ENCODE peak calls at places on chromosome 11, in five cellular contexts. W is GM12865, O is fibroblast of villous mesenchyme, F is WTC11, L is astrocyte of the spinal cord. Q is an unnamed sample.

GRCh38 chr11:123475478-123475877 is 45.4 kb downstream of the GRAMD1B start:
- DNase-seq in W (no peak), O (peak), F (no peak), L (peak), Q (no peak)

GRCh38 chr11:70731670-70732492 is 333.6 kb downstream of the CTTN start:
- DNase-seq in W (no peak), O (no peak), F (peak), L (no peak), Q (no peak)

GRCh38 chr11:134267966-134268365 is 8.2 kb upstream of the GLB1L3 start:
- DNase-seq in W (no peak), O (no peak), F (no peak), L (no peak), Q (no peak)

GRCh38 chr11:78256962-78257361 is 68.2 kb downstream of the USP35 start:
- DNase-seq in W (no peak), O (peak), F (no peak), L (peak), Q (no peak)

GRCh38 chr11:10862446-10862845 is 4.6 kb upstream of the ZBED5 start:
- DNase-seq in W (no peak), O (no peak), F (no peak), L (no peak), Q (no peak)

GRCh38 chr11:33443684-33444083 is 186.5 kb downstream of the HIPK3 start:
- DNase-seq in W (no peak), O (no peak), F (no peak), L (no peak), Q (no peak)

GRCh38 chr11:75313457-75314272 is 37.8 kb downstream of the ARRB1 start:
- DNase-seq in W (no peak), O (peak), F (no peak), L (peak), Q (no peak)

GRCh38 chr11:120545813-120546212 is 34.3 kb downstream of the GRIK4 start:
- DNase-seq in W (no peak), O (no peak), F (no peak), L (no peak), Q (no peak)

GRCh38 chr11:61153593-61154090 is 7.6 kb downstream of the VPS37C start:
- DNase-seq in W (no peak), O (peak), F (no peak), L (no peak), Q (no peak)

GRCh38 chr11:7890417-7891179 is 40.5 kb downstream of the OR10A6 start:
- DNase-seq in W (peak), O (no peak), F (no peak), L (no peak), Q (no peak)

GRCh38 chr11:111299111-111300026 is 1.0 kb downstream of the POU2AF3 start:
- DNase-seq in W (peak), O (peak), F (peak), L (peak), Q (peak)

GRCh38 chr11:7977251-7977917 is 9.8 kb upstream of the EIF3F start:
- DNase-seq in W (no peak), O (peak), F (no peak), L (peak), Q (no peak)

GRCh38 chr11:4095509-4096230 is 1.1 kb downstream of the RRM1 start:
- DNase-seq in W (peak), O (peak), F (no peak), L (peak), Q (no peak)

GRCh38 chr11:14320020-14320419 is 39.0 kb downstream of the RRAS2 start:
- DNase-seq in W (peak), O (peak), F (no peak), L (peak), Q (no peak)

GRCh38 chr11:121814962-121815361 is 301.1 kb downstream of the BLID start:
- DNase-seq in W (no peak), O (no peak), F (no peak), L (peak), Q (no peak)

GRCh38 chr11:85867751-85868150 is 12.6 kb downstream of the CCDC83 start:
- DNase-seq in W (no peak), O (peak), F (no peak), L (no peak), Q (no peak)

GRCh38 chr11:75589933-75590332 is 27.9 kb downstream of the SERPINH1 start:
- DNase-seq in W (no peak), O (no peak), F (no peak), L (no peak), Q (no peak)

GRCh38 chr11:18371279-18371678 is 23.1 kb upstream of the LDHA start:
- DNase-seq in W (no peak), O (no peak), F (no peak), L (no peak), Q (no peak)

GRCh38 chr11:94939346-94939745 is 34.0 kb downstream of the CWC15 start:
- DNase-seq in W (no peak), O (no peak), F (no peak), L (no peak), Q (no peak)

GRCh38 chr11:129320485-129320884 is 55.2 kb upstream of the BARX2 start:
- DNase-seq in W (no peak), O (no peak), F (no peak), L (no peak), Q (no peak)

GRCh38 chr11:93517041-93517440 is 26.1 kb downstream of the SMCO4 start:
- DNase-seq in W (no peak), O (no peak), F (no peak), L (no peak), Q (no peak)

GRCh38 chr11:83801799-83802198 is 515.6 kb upstream of the CCDC90B start:
- DNase-seq in W (no peak), O (no peak), F (no peak), L (no peak), Q (no peak)
- TF ChIP-seq CTCF in W (peak), O (peak), F (no peak), L (peak), Q (no peak)

DNA sequence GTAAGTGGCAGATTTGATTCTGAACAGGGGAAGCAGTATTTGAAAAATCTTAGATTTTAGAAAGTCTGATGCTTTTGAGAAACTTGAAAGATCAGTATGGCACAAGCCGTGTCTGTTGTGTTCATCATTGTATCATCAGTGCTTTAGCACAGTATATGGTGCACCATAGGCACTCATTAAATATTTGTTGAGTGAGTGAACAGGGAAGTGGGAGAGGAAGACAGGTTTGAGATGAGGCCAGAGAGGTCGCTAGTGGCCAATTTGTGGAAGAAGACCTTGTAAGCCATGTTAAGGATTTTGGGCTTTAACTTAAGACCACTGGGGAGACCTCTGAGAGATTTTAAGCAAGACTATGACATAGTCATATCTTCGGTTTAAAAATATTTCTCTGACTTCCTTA is 12.9 kb downstream of the CHEK1 start:
- DNase-seq in W (no peak), O (no peak), F (no peak), L (no peak), Q (no peak)
- TF ChIP-seq CTCF in W (no peak), O (no peak), F (no peak), L (no peak), Q (peak)

GRCh38 chr11:17066691-17067090 is 10.8 kb downstream of the RPS13 start:
- DNase-seq in W (no peak), O (no peak), F (no peak), L (no peak), Q (no peak)

GRCh38 chr11:17067417-17067816 is 10.1 kb downstream of the RPS13 start:
- DNase-seq in W (no peak), O (no peak), F (no peak), L (no peak), Q (no peak)

DNA sequence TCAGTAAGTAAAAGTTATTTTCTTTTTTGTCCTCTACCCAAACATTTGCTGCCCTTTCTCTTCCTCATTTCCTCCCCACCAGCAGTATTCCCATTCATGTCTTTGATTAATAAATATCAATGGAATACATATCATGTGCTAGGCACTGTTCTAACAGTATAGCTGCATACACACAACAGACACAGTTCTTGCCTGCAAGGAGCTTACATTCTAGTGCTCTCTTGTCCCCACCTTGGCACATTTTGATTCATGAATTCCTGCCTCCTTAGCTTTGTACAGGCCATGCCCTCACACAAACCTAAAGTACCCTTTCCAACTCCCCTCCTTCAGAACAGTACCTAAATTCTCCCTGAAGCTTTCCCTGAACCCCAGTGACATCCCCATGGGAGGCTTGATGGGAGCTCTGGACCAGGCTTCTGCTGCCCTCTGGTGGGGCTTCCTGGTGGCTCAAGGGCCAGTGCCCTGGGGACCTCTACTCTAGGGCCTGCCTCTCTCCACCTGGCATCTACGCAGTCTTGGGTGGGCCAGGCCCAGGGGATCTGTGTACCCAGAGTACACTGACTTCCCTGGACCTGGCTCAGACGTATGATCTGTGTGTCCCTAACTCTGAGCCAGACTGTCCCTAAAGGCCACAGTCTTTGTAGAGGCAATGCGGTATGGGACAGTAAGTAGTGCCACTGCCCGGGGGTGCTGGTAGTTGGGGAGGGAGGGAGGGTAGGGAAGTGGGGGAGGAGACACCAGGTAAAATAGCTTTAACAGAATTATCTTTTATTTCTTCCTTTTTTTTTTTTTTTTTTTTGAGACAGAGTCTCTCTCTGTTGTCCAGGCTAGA is 14.1 kb downstream of the RPS13 start:
- DNase-seq in W (peak), O (peak), F (peak), L (peak), Q (peak)
- TF ChIP-seq CTCF in W (peak), O (peak), F (peak), L (peak), Q (peak)

GRCh38 chr11:66087148-66087908 is 17.3 kb downstream of the PACS1 start:
- DNase-seq in W (no peak), O (no peak), F (no peak), L (no peak), Q (no peak)
- TF ChIP-seq CTCF in W (no peak), O (no peak), F (no peak), L (no peak), Q (no peak)